ENCODE peak calls at places on chromosomes 5 and 9, in six cellular contexts. One of them, this sample, is unnamed.
A peak's percentile ranks its signal among the peaks of the same experiment; 100 is the strongest.

GRCh38 chr5:170861855-170862766 is at the start of gene RANBP17:
- DNase-seq in GM12865: no peak
- DNase-seq in HCT116: peak; percentile 53
- DNase-seq in fibroblast of pulmonary artery: peak; percentile 77
- DNase-seq in lower leg skin: no peak
- DNase-seq in progenitor cell of endocrine pancreas: peak; percentile 48
- DNase-seq in this sample: peak; percentile 95

GRCh38 chr9:37909326-37909725 is 5.4 kb upstream of the SLC25A51 start:
- DNase-seq in GM12865: no peak
- DNase-seq in HCT116: no peak
- DNase-seq in fibroblast of pulmonary artery: no peak
- DNase-seq in lower leg skin: peak; percentile 26
- DNase-seq in progenitor cell of endocrine pancreas: no peak
- DNase-seq in this sample: no peak

GRCh38 chr5:73486119-73486899 is 11.9 kb upstream of the BTF3 start:
- DNase-seq in GM12865: no peak
- DNase-seq in HCT116: no peak
- DNase-seq in fibroblast of pulmonary artery: no peak
- DNase-seq in lower leg skin: no peak
- DNase-seq in progenitor cell of endocrine pancreas: no peak
- DNase-seq in this sample: no peak

GRCh38 chr9:135693265-135693664 is 6.0 kb downstream of the SOHLH1 start:
- DNase-seq in GM12865: no peak
- DNase-seq in HCT116: no peak
- DNase-seq in fibroblast of pulmonary artery: no peak
- DNase-seq in lower leg skin: no peak
- DNase-seq in progenitor cell of endocrine pancreas: no peak
- DNase-seq in this sample: no peak

GRCh38 chr5:124371121-124371706 is 375.2 kb downstream of the ZNF608 start:
- DNase-seq in GM12865: no peak
- DNase-seq in HCT116: no peak
- DNase-seq in fibroblast of pulmonary artery: no peak
- DNase-seq in lower leg skin: peak; percentile 87
- DNase-seq in progenitor cell of endocrine pancreas: no peak
- DNase-seq in this sample: no peak

GRCh38 chr5:180495292-180495691 is 1.1 kb downstream of the CNOT6 start:
- DNase-seq in GM12865: no peak
- DNase-seq in HCT116: no peak
- DNase-seq in fibroblast of pulmonary artery: no peak
- DNase-seq in lower leg skin: peak; percentile 31
- DNase-seq in progenitor cell of endocrine pancreas: no peak
- DNase-seq in this sample: no peak

GRCh38 chr5:124741711-124742496 is 4.5 kb downstream of the ZNF608 start:
- DNase-seq in GM12865: no peak
- DNase-seq in HCT116: peak; percentile 75
- DNase-seq in fibroblast of pulmonary artery: peak; percentile 95
- DNase-seq in lower leg skin: no peak
- DNase-seq in progenitor cell of endocrine pancreas: no peak
- DNase-seq in this sample: no peak

GRCh38 chr5:135566422-135567416 is 12.1 kb downstream of the CXCL14 start:
- DNase-seq in GM12865: no peak
- DNase-seq in HCT116: no peak
- DNase-seq in fibroblast of pulmonary artery: no peak
- DNase-seq in lower leg skin: no peak
- DNase-seq in progenitor cell of endocrine pancreas: no peak
- DNase-seq in this sample: no peak

GRCh38 chr5:68911840-68912690 is 181.7 kb upstream of the SLC30A5 start:
- DNase-seq in GM12865: no peak
- DNase-seq in HCT116: no peak
- DNase-seq in fibroblast of pulmonary artery: peak; percentile 83
- DNase-seq in lower leg skin: no peak
- DNase-seq in progenitor cell of endocrine pancreas: no peak
- DNase-seq in this sample: no peak

GRCh38 chr5:180668835-180669596 is 19.6 kb upstream of the FLT4 start:
- DNase-seq in GM12865: no peak
- DNase-seq in HCT116: no peak
- DNase-seq in fibroblast of pulmonary artery: no peak
- DNase-seq in lower leg skin: peak; percentile 63
- DNase-seq in progenitor cell of endocrine pancreas: no peak
- DNase-seq in this sample: no peak

GRCh38 chr5:180436275-180436674 is 57.9 kb upstream of the CNOT6 start:
- DNase-seq in GM12865: no peak
- DNase-seq in HCT116: no peak
- DNase-seq in fibroblast of pulmonary artery: no peak
- DNase-seq in lower leg skin: no peak
- DNase-seq in progenitor cell of endocrine pancreas: no peak
- DNase-seq in this sample: no peak

DNA sequence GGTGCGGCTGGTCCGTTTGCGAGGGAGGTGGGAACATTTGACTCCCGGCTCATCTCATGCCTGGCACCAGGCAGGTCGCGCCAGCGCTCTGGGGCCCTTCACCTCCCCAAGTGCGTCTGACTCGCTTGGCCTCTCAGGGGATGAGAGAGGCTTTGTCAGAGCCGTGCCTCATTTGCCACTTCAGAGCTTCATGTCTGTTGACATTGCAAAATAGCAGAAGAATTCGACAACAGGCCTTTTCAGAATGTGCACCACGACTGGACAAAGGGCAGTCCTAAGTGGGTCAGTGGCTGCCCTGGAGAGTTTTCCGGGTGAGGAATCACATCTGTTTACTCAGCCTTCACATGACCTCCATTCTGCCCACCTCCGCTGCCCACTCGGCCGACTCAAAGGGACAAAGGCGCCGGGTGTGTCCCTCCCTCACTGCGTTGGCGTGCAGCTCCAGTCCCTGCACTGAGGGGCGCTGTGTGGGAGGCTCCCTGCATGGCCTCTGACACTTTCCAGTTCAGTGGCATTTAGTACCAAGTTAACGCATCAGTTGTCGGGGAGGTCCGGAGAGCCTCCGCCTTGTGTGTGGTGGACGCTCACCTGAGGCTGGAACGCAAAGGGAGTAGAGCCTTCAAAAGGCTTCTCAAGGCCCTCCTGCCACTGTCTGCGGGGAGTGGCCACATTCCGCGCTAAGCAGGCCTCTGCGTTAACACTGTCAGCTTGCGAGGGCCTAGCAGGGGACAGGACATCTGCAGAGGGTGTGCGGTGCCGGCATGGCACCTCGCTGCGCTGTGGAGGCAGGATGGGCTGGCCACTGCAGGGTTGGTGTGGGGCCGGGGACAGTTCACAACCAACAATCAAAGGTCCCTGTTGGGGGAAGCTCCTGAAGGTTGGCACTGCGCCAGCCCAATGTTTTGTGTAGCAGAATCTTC is 171.5 kb downstream of the NXNL2 start:
- DNase-seq in GM12865: no peak
- DNase-seq in HCT116: no peak
- DNase-seq in fibroblast of pulmonary artery: no peak
- DNase-seq in lower leg skin: no peak
- DNase-seq in progenitor cell of endocrine pancreas: no peak
- DNase-seq in this sample: peak; percentile 62
- TF ChIP-seq CTCF in GM12865: no peak
- TF ChIP-seq CTCF in HCT116: no peak
- TF ChIP-seq CTCF in fibroblast of pulmonary artery: no peak
- TF ChIP-seq CTCF in lower leg skin: no peak
- TF ChIP-seq CTCF in progenitor cell of endocrine pancreas: no peak
- TF ChIP-seq CTCF in this sample: no peak

DNA sequence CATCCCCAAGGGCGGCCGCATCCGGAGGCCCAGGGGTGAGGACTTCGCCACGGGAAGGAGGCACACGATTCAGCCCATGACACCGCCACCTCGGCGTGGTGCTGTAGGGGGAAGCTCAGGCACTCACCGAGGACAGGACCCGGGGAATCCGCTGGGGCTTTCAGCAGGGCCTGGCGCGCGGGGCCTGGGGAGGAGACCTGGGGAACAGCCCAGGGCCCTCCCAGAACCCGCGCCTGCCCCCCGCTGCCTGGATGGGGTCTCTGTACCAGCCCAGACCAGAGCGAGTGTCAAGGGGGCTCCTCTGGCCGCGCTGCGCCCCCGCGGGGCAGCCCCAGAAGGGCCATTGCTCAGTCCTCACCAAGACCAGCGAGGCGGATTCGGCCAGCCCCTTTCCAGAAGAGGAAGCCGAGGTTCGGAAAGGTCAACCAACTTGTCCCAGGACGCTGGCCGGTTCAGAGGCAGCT is 12.8 kb downstream of the COL23A1 start:
- DNase-seq in GM12865: no peak
- DNase-seq in HCT116: no peak
- DNase-seq in fibroblast of pulmonary artery: no peak
- DNase-seq in lower leg skin: peak; percentile 81
- DNase-seq in progenitor cell of endocrine pancreas: no peak
- DNase-seq in this sample: no peak
- TF ChIP-seq CTCF in GM12865: no peak
- TF ChIP-seq CTCF in HCT116: no peak
- TF ChIP-seq CTCF in fibroblast of pulmonary artery: no peak
- TF ChIP-seq CTCF in lower leg skin: no peak
- TF ChIP-seq CTCF in progenitor cell of endocrine pancreas: peak; percentile 10
- TF ChIP-seq CTCF in this sample: no peak

DNA sequence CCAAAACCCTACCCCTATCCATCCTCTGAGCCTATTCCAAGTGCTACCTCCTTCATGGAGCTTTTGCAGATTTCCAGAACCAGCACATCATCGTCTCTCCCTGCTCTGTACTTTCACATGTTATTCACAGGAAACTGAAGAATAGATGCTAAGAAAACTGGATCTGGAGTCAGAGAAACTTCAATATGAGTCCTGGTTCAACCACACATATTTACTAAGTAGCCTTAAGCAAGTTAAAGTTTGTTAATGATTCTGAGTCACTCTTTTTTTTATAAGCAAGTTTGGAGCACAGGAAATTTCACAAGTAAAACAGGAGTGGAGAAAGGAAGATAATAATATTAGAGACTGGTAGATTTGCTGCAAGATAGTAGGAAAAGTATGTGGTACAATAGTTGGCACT is 92.2 kb downstream of the STRBP start:
- DNase-seq in GM12865: no peak
- DNase-seq in HCT116: no peak
- DNase-seq in fibroblast of pulmonary artery: peak; percentile 1
- DNase-seq in lower leg skin: no peak
- DNase-seq in progenitor cell of endocrine pancreas: no peak
- DNase-seq in this sample: no peak
- TF ChIP-seq CTCF in GM12865: no peak
- TF ChIP-seq CTCF in HCT116: no peak
- TF ChIP-seq CTCF in fibroblast of pulmonary artery: no peak
- TF ChIP-seq CTCF in lower leg skin: no peak
- TF ChIP-seq CTCF in progenitor cell of endocrine pancreas: no peak
- TF ChIP-seq CTCF in this sample: no peak

DNA sequence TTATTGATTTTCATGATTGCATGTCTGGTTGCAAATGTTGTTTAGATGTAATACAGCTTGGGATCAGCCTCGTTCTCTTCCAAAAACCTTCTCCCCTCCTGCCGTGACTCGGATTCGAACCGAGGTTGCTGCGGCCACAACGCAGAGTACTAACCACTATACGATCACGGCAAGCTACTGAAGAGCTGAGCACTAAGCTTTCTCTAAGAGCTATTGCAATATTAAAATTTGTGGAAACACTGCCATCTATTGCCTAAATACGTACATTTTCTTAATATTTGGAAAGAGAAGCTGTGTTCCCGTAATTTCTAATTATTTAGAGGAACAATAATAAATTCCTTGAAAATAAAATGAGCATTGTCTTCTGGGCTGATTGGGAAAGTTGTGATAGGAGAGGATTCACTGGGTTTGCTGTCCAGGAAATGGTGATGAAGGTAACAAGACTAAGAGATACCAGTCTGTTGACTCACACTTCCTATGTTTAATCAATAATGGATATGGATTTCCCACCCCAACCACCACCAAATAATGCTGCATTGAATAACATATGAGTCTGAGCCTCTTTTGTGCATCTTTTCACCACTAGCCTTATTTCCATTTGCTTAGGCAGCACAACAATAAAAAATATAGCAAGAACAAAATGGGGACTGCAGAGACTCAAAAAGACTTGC is 120.0 kb upstream of the NFIB start:
- DNase-seq in GM12865: peak; percentile 23
- DNase-seq in HCT116: peak; percentile 56
- DNase-seq in fibroblast of pulmonary artery: peak; percentile 87
- DNase-seq in lower leg skin: no peak
- DNase-seq in progenitor cell of endocrine pancreas: no peak
- DNase-seq in this sample: peak; percentile 69
- TF ChIP-seq CTCF in GM12865: no peak
- TF ChIP-seq CTCF in HCT116: peak; percentile 24
- TF ChIP-seq CTCF in fibroblast of pulmonary artery: peak; percentile 26
- TF ChIP-seq CTCF in lower leg skin: no peak
- TF ChIP-seq CTCF in progenitor cell of endocrine pancreas: no peak
- TF ChIP-seq CTCF in this sample: peak; percentile 41

GRCh38 chr5:41338276-41338675 is 124.9 kb upstream of the C6 start:
- DNase-seq in GM12865: no peak
- DNase-seq in HCT116: no peak
- DNase-seq in fibroblast of pulmonary artery: peak; percentile 31
- DNase-seq in lower leg skin: no peak
- DNase-seq in progenitor cell of endocrine pancreas: no peak
- DNase-seq in this sample: no peak
- TF ChIP-seq CTCF in GM12865: no peak
- TF ChIP-seq CTCF in HCT116: no peak
- TF ChIP-seq CTCF in fibroblast of pulmonary artery: no peak
- TF ChIP-seq CTCF in lower leg skin: no peak
- TF ChIP-seq CTCF in progenitor cell of endocrine pancreas: no peak
- TF ChIP-seq CTCF in this sample: peak; percentile 43

GRCh38 chr5:25858019-25858418 is 1180.4 kb downstream of the CDH9 start:
- DNase-seq in GM12865: no peak
- DNase-seq in HCT116: no peak
- DNase-seq in fibroblast of pulmonary artery: no peak
- DNase-seq in lower leg skin: no peak
- DNase-seq in progenitor cell of endocrine pancreas: no peak
- DNase-seq in this sample: peak; percentile 53
- TF ChIP-seq CTCF in GM12865: no peak
- TF ChIP-seq CTCF in HCT116: no peak
- TF ChIP-seq CTCF in fibroblast of pulmonary artery: no peak
- TF ChIP-seq CTCF in lower leg skin: no peak
- TF ChIP-seq CTCF in progenitor cell of endocrine pancreas: peak; percentile 47
- TF ChIP-seq CTCF in this sample: peak; percentile 58

GRCh38 chr5:143322931-143323330 is 80.6 kb downstream of the NR3C1 start:
- DNase-seq in GM12865: no peak
- DNase-seq in HCT116: no peak
- DNase-seq in fibroblast of pulmonary artery: no peak
- DNase-seq in lower leg skin: no peak
- DNase-seq in progenitor cell of endocrine pancreas: no peak
- DNase-seq in this sample: no peak
- TF ChIP-seq CTCF in GM12865: no peak
- TF ChIP-seq CTCF in HCT116: no peak
- TF ChIP-seq CTCF in fibroblast of pulmonary artery: no peak
- TF ChIP-seq CTCF in lower leg skin: no peak
- TF ChIP-seq CTCF in progenitor cell of endocrine pancreas: no peak
- TF ChIP-seq CTCF in this sample: no peak

DNA sequence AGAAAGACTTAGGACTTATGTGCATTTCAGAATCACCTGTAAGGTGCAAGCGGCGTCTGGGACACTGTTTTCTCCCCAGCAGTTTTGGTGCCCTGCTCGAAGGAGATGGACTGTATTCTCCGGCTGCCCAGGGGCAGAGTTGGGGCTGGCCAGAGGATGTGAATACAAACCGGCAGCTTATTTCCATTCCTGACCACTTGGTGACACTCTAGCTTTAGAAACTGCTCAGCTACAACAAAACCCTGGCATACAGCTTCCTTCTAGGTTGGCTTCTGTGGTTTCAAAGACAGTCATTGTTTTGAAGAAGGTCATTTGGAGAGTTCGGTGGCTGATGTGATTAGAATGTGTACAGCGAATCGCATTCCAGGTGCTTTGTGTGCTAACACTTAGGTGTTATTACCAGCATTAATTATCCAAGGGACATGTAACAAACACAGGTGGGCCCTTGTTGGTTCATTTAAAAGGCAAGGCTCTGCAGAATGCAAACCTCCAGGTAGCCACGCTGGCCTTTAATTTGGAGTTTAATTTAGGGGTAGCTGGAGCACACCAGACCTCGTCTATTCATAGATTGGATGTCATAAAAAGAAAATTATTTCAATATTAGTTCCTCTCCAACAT is 191.0 kb downstream of the MAT2B start:
- DNase-seq in GM12865: peak; percentile 67
- DNase-seq in HCT116: peak; percentile 19
- DNase-seq in fibroblast of pulmonary artery: peak; percentile 91
- DNase-seq in lower leg skin: no peak
- DNase-seq in progenitor cell of endocrine pancreas: peak; percentile 40
- DNase-seq in this sample: peak; percentile 54
- TF ChIP-seq CTCF in GM12865: peak; percentile 68
- TF ChIP-seq CTCF in HCT116: peak; percentile 23
- TF ChIP-seq CTCF in fibroblast of pulmonary artery: peak; percentile 85
- TF ChIP-seq CTCF in lower leg skin: no peak
- TF ChIP-seq CTCF in progenitor cell of endocrine pancreas: peak; percentile 87
- TF ChIP-seq CTCF in this sample: peak; percentile 88

This sample was measured in BE2C.